ENCODE peak calls at places on chromosomes 7 and 10, in ten cellular contexts. B, O, Z, Y, A, V, H, U, C and L are unnamed samples.
A peak's percentile ranks its signal among the peaks of the same experiment; 100 is the strongest.

GRCh38 chr10:71911296-71911954 is 52.8 kb upstream of the CHST3 start:
- DNase-seq in Z (no peak), U (no peak), B (no peak), V (peak; percentile 75), O (peak; percentile 33), A (no peak), C (no peak), H (no peak), Y (peak; percentile 50), L (no peak)

GRCh38 chr10:43060291-43060690 is 16.6 kb upstream of the RET start:
- DNase-seq in Z (no peak), Y (no peak), B (peak; percentile 32), O (no peak), C (no peak), V (no peak), H (no peak), U (peak; percentile 28), A (no peak), L (no peak)

GRCh38 chr10:5691786-5692185 is 7.1 kb downstream of the TASOR2 start:
- DNase-seq in B (no peak), H (no peak), U (no peak), Y (no peak), O (no peak), Z (no peak), A (peak; percentile 19), V (no peak), C (no peak), L (no peak)

GRCh38 chr7:37089972-37090371 is 358.7 kb downstream of the ELMO1 start:
- DNase-seq in V (no peak), H (no peak), B (no peak), Y (peak; percentile 5), O (no peak), Z (no peak), C (no peak), A (no peak), U (no peak), L (no peak)

GRCh38 chr10:30902621-30903396 is 128.9 kb downstream of the ZNF438 start:
- DNase-seq in O (no peak), H (no peak), C (no peak), U (no peak), V (no peak), B (peak; percentile 67), A (no peak), Z (no peak), Y (no peak), L (no peak)

GRCh38 chr7:151692721-151693120 is 173.0 kb upstream of the RHEB start:
- DNase-seq in Y (no peak), C (no peak), H (no peak), U (peak; percentile 49), B (peak; percentile 19), A (no peak), Z (no peak), O (no peak), V (no peak), L (no peak)

GRCh38 chr7:46776790-46777189 is 805.1 kb downstream of the TNS3 start:
- DNase-seq in U (no peak), C (no peak), O (peak; percentile 36), B (no peak), H (no peak), Z (no peak), V (peak; percentile 67), Y (peak; percentile 61), A (peak; percentile 52), L (no peak)

GRCh38 chr7:76261329-76261728 is 41.1 kb upstream of the HSPB1 start:
- DNase-seq in U (no peak), H (no peak), C (no peak), B (no peak), O (no peak), V (no peak), Y (no peak), Z (no peak), A (no peak), L (no peak)

GRCh38 chr7:72183835-72184234 is 228.3 kb downstream of the CALN1 start:
- DNase-seq in U (no peak), H (peak; percentile 35), O (no peak), V (no peak), A (peak; percentile 75), B (no peak), C (no peak), Y (no peak), Z (no peak), L (peak; percentile 56)
- TF ChIP-seq CTCF in U (peak; percentile 15), H (peak; percentile 73), O (no peak), V (no peak), A (peak; percentile 56), B (peak; percentile 13), C (no peak), Y (no peak), Z (no peak), L (peak; percentile 63)

DNA sequence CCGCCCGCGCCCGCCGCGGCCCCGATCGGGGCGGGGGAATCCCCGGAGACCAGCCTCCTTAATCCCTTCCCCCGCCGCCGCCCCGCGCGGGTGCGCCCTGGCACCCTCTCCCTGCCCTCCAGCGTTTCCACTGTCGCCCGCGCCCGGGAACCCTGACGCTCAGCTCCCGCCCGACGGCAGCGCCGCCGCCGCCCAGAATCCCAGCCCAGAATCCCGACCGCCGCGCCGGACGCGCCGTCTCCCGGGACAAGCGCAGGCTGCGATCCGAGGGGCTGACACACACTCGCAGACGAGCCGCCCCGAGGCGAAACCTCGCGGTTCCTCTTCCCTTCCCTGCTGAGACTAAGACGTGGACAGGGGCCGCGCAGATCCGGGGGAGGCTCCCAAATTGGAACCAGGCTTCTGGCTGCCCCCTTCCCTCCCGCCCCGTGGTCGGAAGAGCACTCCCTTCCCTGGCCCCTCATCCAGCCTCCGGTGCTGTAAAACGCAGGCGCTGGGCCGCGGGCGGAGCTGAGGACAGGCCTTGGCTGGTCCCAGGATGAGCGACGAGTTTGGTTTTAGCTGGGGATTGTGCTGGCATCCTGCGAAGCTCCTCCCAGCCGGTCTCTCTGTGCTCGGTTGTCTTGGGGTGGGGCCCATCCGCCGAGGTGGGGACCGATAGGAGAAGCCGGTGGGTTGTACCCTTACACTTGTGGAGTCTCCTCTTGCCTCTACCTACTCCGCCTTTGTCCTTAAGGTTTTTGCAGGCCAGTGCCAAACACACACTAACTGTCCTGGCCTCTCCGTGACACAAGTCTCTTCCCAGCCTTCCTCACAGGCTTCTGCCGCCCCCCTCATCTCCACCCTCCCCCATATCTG is 1.1 kb downstream of the MARVELD1 start:
- DNase-seq in V (peak; percentile 82), A (peak; percentile 90), Y (peak; percentile 79), H (peak; percentile 60), B (peak; percentile 83), O (peak; percentile 71), C (peak; percentile 94), Z (no peak), U (peak; percentile 71), L (peak; percentile 83)
- TF ChIP-seq CTCF in V (no peak), A (no peak), Y (no peak), H (no peak), B (no peak), O (no peak), C (no peak), Z (no peak), U (no peak), L (peak; percentile 2)

GRCh38 chr7:121330053-121330833 is 1.4 kb downstream of the WNT16 start:
- DNase-seq in V (no peak), O (no peak), U (no peak), C (no peak), Y (no peak), Z (no peak), H (peak; percentile 19), B (no peak), A (peak; percentile 71), L (peak; percentile 81)

GRCh38 chr7:121331048-121331447 is 2.2 kb downstream of the WNT16 start:
- DNase-seq in V (no peak), O (no peak), U (no peak), C (no peak), H (no peak), B (no peak), Y (no peak), Z (no peak), A (no peak), L (no peak)

GRCh38 chr7:121327671-121328070 is 1.1 kb upstream of the WNT16 start:
- DNase-seq in B (no peak), Y (no peak), Z (no peak), O (no peak), H (no peak), C (no peak), V (no peak), U (no peak), A (no peak), L (no peak)

GRCh38 chr7:121328508-121329459 is at the start of gene WNT16:
- DNase-seq in V (no peak), Z (no peak), U (no peak), A (peak; percentile 90), H (peak; percentile 18), Y (no peak), O (no peak), C (no peak), B (no peak), L (peak; percentile 74)

GRCh38 chr7:121329460-121330052 is 756 bp downstream of the WNT16 start:
- DNase-seq in V (no peak), U (no peak), A (peak; percentile 79), B (no peak), C (no peak), Z (no peak), H (peak; percentile 40), Y (no peak), O (no peak), L (peak; percentile 79)
- TF ChIP-seq CTCF in V (no peak), U (no peak), A (peak; percentile 53), B (no peak), C (no peak), Z (no peak), H (no peak), Y (no peak), O (no peak), L (peak; percentile 33)

DNA sequence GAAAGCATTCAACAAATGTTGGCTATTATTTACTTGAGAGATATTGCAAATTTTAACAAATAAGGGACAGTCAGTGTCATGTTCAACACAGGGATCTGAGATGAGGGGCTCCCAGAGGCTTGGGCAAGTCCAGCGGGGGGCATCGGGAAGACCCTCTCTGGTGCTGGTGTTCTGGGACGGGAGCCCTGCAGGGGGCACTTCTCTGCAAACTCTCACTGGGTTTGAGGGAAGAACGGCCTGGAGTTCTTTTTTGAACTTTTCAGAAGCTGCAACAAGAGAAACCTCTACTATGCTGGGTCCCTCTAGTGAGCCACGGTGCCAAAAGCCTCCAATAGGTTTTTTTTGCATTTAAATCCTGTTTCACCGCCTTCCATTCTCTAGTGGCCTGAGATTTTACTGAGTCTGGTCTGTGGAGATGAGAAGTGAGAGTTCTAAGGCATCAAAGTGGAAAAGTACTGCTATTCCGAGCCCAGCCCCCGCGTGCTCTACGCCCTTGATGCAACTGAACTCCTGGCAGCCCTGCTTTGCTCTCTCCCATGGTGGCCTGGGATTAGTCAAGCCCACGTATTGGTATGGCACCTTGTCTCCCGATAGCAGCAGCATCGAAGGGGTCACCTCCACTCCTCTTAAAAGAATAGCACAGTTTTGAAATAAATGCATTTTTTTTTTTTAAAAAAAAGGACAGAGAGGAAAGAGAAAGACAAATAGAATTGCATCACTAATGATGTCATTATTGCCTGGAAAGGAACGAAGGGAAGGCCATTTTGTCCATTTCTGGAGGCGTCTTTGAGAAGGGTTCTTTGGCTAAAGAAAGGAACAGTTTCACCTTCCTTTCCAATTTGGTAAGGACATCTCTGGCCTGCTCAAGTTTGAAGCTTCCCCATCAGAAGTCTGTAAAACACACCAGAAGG is 43.5 kb downstream of the CLEC2L start:
- DNase-seq in Z (no peak), A (peak; percentile 37), Y (no peak), C (no peak), H (no peak), V (no peak), O (no peak), U (no peak), B (no peak), L (no peak)
- TF ChIP-seq CTCF in Z (no peak), A (peak; percentile 18), Y (no peak), C (no peak), H (no peak), V (no peak), O (no peak), U (no peak), B (no peak), L (no peak)

GRCh38 chr7:43456200-43456599 is 126.7 kb upstream of the STK17A start:
- DNase-seq in C (no peak), H (no peak), Z (no peak), O (no peak), A (peak; percentile 43), Y (no peak), B (no peak), U (no peak), V (no peak), L (peak; percentile 40)
- TF ChIP-seq CTCF in C (no peak), H (no peak), Z (no peak), O (peak; percentile 10), A (peak; percentile 75), Y (no peak), B (no peak), U (no peak), V (no peak), L (peak; percentile 37)